ENCODE peak calls at places on chromosomes 5 and 9, in ten cellular contexts. Q, B, P, I, C, M, X, J, L and U are unnamed samples.

GRCh38 chr5:57117601-57118000 is 56.3 kb upstream of the GPBP1 start:
- DNase-seq in Q (no peak), B (no peak), P (no peak), I (no peak), C (no peak), M (no peak), X (no peak), J (no peak), L (peak), U (no peak)

GRCh38 chr5:56698463-56699381 is 116.6 kb upstream of the MAP3K1 start:
- DNase-seq in Q (peak), B (no peak), P (no peak), I (no peak), C (no peak), M (no peak), X (no peak), J (peak), L (no peak), U (no peak)

GRCh38 chr5:170573119-170573518 is 69.3 kb downstream of the KCNIP1 start:
- DNase-seq in Q (peak), B (no peak), P (no peak), I (no peak), C (no peak), M (no peak), X (no peak), J (no peak), L (no peak), U (no peak)

GRCh38 chr5:106121972-106122605 is 1548.6 kb downstream of the EFNA5 start:
- DNase-seq in Q (peak), B (no peak), P (no peak), I (peak), C (peak), M (no peak), X (no peak), J (no peak), L (no peak), U (no peak)

GRCh38 chr5:65468633-65469032 is 13.1 kb downstream of the ADAMTS6 start:
- DNase-seq in Q (no peak), B (no peak), P (no peak), I (no peak), C (no peak), M (no peak), X (no peak), J (no peak), L (no peak), U (no peak)

GRCh38 chr5:178667109-178667508 is 40.3 kb upstream of the CLK4 start:
- DNase-seq in Q (no peak), B (no peak), P (no peak), I (no peak), C (no peak), M (no peak), X (no peak), J (no peak), L (no peak), U (no peak)

GRCh38 chr5:74652576-74652975 is 12.0 kb upstream of the ENC1 start:
- DNase-seq in Q (no peak), B (no peak), P (no peak), I (no peak), C (no peak), M (no peak), X (no peak), J (no peak), L (no peak), U (no peak)

GRCh38 chr5:4196744-4197646 is 601.4 kb downstream of the IRX1 start:
- DNase-seq in Q (peak), B (no peak), P (no peak), I (no peak), C (no peak), M (no peak), X (no peak), J (no peak), L (no peak), U (no peak)

GRCh38 chr9:123757547-123757946 is 172.4 kb downstream of the DENND1A start:
- DNase-seq in Q (no peak), B (no peak), P (no peak), I (no peak), C (no peak), M (peak), X (no peak), J (no peak), L (no peak), U (no peak)

GRCh38 chr5:152560508-152561137 is 155.5 kb upstream of the NMUR2 start:
- DNase-seq in Q (peak), B (peak), P (peak), I (peak), C (no peak), M (peak), X (no peak), J (peak), L (no peak), U (no peak)

GRCh38 chr9:115373000-115373709 is 255.2 kb upstream of the TNC start:
- DNase-seq in Q (no peak), B (no peak), P (no peak), I (peak), C (no peak), M (no peak), X (no peak), J (no peak), L (no peak), U (no peak)

GRCh38 chr5:73892218-73892617 is 266.2 kb downstream of the ARHGEF28 start:
- DNase-seq in Q (no peak), B (no peak), P (no peak), I (no peak), C (peak), M (no peak), X (no peak), J (no peak), L (no peak), U (no peak)

GRCh38 chr5:146365618-146366017 is 27.0 kb downstream of the POU4F3 start:
- DNase-seq in Q (peak), B (no peak), P (no peak), I (no peak), C (no peak), M (no peak), X (no peak), J (no peak), L (no peak), U (no peak)

GRCh38 chr9:136865768-136866103 is 372 bp downstream of the EDF1 start:
- DNase-seq in Q (no peak), B (no peak), P (peak), I (no peak), C (no peak), M (no peak), X (no peak), J (no peak), L (no peak), U (no peak)

GRCh38 chr9:100515578-100516494 is 42.9 kb downstream of the TMEFF1 start:
- DNase-seq in Q (peak), B (no peak), P (no peak), I (no peak), C (no peak), M (no peak), X (no peak), J (no peak), L (no peak), U (no peak)

GRCh38 chr5:173717959-173718358 is 101.5 kb upstream of the BOD1 start:
- DNase-seq in Q (no peak), B (peak), P (no peak), I (no peak), C (no peak), M (no peak), X (no peak), J (no peak), L (no peak), U (no peak)

GRCh38 chr5:66945389-66946349 is 250.9 kb downstream of the CD180 start:
- DNase-seq in Q (no peak), B (no peak), P (no peak), I (no peak), C (no peak), M (no peak), X (no peak), J (no peak), L (no peak), U (no peak)

GRCh38 chr9:6907772-6908381 is 150.1 kb downstream of the KDM4C start:
- DNase-seq in Q (no peak), B (no peak), P (no peak), I (no peak), C (no peak), M (no peak), X (no peak), J (no peak), L (no peak), U (no peak)

GRCh38 chr9:83477571-83477970 is 60.6 kb downstream of the FRMD3 start:
- DNase-seq in Q (no peak), B (no peak), P (no peak), I (no peak), C (no peak), M (no peak), X (no peak), J (no peak), L (no peak), U (no peak)

GRCh38 chr5:66807743-66808142 is 211.6 kb downstream of the MAST4 start:
- DNase-seq in Q (peak), B (no peak), P (no peak), I (no peak), C (no peak), M (no peak), X (no peak), J (peak), L (no peak), U (no peak)

GRCh38 chr9:22416692-22417060 is 29.9 kb upstream of the DMRTA1 start:
- DNase-seq in Q (peak), B (no peak), P (no peak), I (no peak), C (no peak), M (no peak), X (no peak), J (peak), L (no peak), U (no peak)

GRCh38 chr5:148290271-148291195 is 21.7 kb upstream of the SPINK7 start:
- DNase-seq in Q (peak), B (no peak), P (no peak), I (no peak), C (no peak), M (no peak), X (no peak), J (no peak), L (no peak), U (no peak)

GRCh38 chr9:94139672-94140417 is 55.6 kb downstream of the PTPDC1 start:
- DNase-seq in Q (no peak), B (peak), P (peak), I (peak), C (no peak), M (peak), X (peak), J (no peak), L (no peak), U (no peak)

GRCh38 chr5:36657563-36657995 is 51.2 kb downstream of the SLC1A3 start:
- DNase-seq in Q (no peak), B (no peak), P (no peak), I (no peak), C (no peak), M (peak), X (peak), J (no peak), L (no peak), U (peak)

DNA sequence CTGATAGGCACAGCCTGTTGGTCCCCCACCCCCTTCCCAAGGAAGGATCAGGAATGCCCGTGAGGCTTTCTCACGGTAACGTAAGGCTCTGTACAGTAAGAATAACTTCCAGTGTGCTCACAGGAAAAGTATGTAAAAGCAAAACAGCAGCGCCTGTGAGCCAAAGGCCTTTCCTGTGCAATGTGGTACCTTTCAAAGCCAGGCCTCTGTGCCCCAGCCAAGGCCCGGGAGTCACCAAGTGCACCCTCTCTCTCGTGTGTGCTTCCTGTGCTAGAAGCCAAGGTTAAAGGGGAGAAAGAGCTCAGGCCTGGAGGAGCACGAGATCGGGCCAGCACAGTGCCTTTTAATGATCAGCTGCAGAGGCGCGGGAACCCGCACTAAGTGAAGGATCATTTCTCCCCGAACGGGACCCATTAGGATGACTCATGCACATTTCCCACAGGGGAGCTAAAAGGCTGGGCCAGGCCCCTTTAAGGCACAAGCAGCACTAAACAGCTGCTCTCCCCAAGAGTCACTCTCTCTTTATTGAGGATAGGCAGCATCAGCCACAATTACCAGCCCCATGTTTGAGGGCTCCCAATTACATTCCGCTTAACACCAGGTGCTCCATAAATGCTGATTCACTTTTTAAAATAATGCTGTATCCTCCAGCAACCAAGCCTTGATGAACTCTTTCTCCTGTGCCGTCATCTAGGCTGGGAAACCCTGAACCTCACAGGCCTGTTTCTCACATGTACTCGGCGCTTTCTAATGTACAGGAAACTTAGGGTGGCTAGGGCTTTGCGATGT is 42.8 kb downstream of the SHB start:
- DNase-seq in Q (no peak), B (peak), P (peak), I (peak), C (no peak), M (peak), X (no peak), J (no peak), L (no peak), U (no peak)
- H3K27ac ChIP-seq in Q (no peak), B (no peak), P (peak), I (peak), C (peak), M (peak), X (peak), J (peak), L (no peak), U (peak)

GRCh38 chr5:88847410-88847809 is 35.6 kb downstream of the MEF2C start:
- DNase-seq in Q (no peak), B (no peak), P (no peak), I (no peak), C (no peak), M (no peak), X (no peak), J (no peak), L (no peak), U (no peak)
- H3K27ac ChIP-seq in Q (no peak), B (no peak), P (peak), I (no peak), C (no peak), M (no peak), X (no peak), J (no peak), L (no peak), U (no peak)

GRCh38 chr9:4298255-4299005 is 1.4 kb downstream of the GLIS3 start:
- DNase-seq in Q (peak), B (peak), P (peak), I (no peak), C (peak), M (peak), X (peak), J (no peak), L (no peak), U (no peak)
- H3K27ac ChIP-seq in Q (no peak), B (peak), P (peak), I (peak), C (peak), M (peak), X (peak), J (peak), L (no peak), U (peak)

GRCh38 chr9:125750656-125751035 is 3.5 kb downstream of the PBX3 start:
- DNase-seq in Q (peak), B (no peak), P (no peak), I (no peak), C (no peak), M (no peak), X (no peak), J (no peak), L (no peak), U (no peak)
- H3K27ac ChIP-seq in Q (peak), B (no peak), P (no peak), I (no peak), C (no peak), M (peak), X (no peak), J (no peak), L (no peak), U (peak)

GRCh38 chr9:128459011-128459410 is 3.2 kb downstream of the ODF2 start:
- DNase-seq in Q (no peak), B (no peak), P (no peak), I (no peak), C (no peak), M (no peak), X (no peak), J (no peak), L (no peak), U (no peak)

GRCh38 chr9:128455849-128456612 is at the start of gene ODF2:
- DNase-seq in Q (peak), B (peak), P (peak), I (peak), C (peak), M (peak), X (peak), J (peak), L (peak), U (peak)

GRCh38 chr9:128457207-128457606 is 1.4 kb downstream of the ODF2 start:
- DNase-seq in Q (peak), B (no peak), P (no peak), I (no peak), C (peak), M (no peak), X (no peak), J (no peak), L (no peak), U (no peak)

GRCh38 chr9:128454991-128455390 is 815 bp upstream of the ODF2 start:
- DNase-seq in Q (no peak), B (no peak), P (peak), I (no peak), C (no peak), M (no peak), X (no peak), J (no peak), L (no peak), U (no peak)

DNA sequence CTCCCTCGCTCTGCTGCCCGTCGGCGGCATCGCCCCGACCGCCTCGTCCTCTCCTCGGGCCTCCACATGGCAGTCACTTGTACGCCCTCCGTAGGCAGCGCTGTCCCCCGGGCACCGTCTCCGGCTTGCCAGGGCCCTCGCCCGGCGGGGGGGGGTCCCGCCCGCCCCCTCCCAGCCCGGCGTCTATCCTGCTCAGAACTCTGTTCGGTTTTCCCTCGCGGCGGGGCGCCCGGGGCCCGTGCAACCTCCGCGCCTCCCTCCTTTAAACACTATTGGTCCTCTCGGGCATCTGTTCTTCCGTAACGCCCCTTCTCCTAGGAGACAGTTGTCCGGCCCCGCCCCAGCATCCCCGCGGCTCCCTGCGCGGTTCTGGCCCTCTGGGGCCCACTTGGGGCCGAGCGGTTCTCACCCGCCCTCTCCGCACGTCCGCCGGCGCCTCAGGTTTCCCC is 831 bp downstream of the ODF2 start:
- DNase-seq in Q (peak), B (peak), P (peak), I (no peak), C (peak), M (peak), X (peak), J (peak), L (peak), U (no peak)
- H3K27ac ChIP-seq in Q (no peak), B (no peak), P (peak), I (peak), C (peak), M (peak), X (peak), J (no peak), L (peak), U (peak)